ENCODE peak calls at places on chromosomes 3 and 15, in nine cellular contexts. One of them, this sample, is unnamed.

GRCh38 chr3:9179826-9180763 is 69.4 kb downstream of the SRGAP3 start:
- DNase-seq in transverse colon: no peak
- DNase-seq in breast epithelium: no peak
- DNase-seq in HCT116: no peak
- DNase-seq in vagina: no peak
- DNase-seq in GM12891: no peak
- DNase-seq in stomach: no peak
- DNase-seq in GM23338: no peak
- DNase-seq in SK-N-SH: no peak
- DNase-seq in this sample: no peak

GRCh38 chr15:89383635-89384604 is 49.3 kb upstream of the POLG start:
- DNase-seq in transverse colon: peak; percentile 53
- DNase-seq in breast epithelium: peak; percentile 68
- DNase-seq in HCT116: no peak
- DNase-seq in vagina: no peak
- DNase-seq in GM12891: no peak
- DNase-seq in stomach: no peak
- DNase-seq in GM23338: peak; percentile 39
- DNase-seq in SK-N-SH: peak; percentile 81
- DNase-seq in this sample: no peak

GRCh38 chr15:43251863-43252241 is 14.9 kb downstream of the TGM5 start:
- DNase-seq in transverse colon: no peak
- DNase-seq in breast epithelium: no peak
- DNase-seq in HCT116: no peak
- DNase-seq in vagina: no peak
- DNase-seq in GM12891: no peak
- DNase-seq in stomach: no peak
- DNase-seq in GM23338: no peak
- DNase-seq in SK-N-SH: no peak
- DNase-seq in this sample: no peak

GRCh38 chr3:194043516-194043915 is 92.4 kb upstream of the HES1 start:
- DNase-seq in transverse colon: no peak
- DNase-seq in breast epithelium: no peak
- DNase-seq in HCT116: no peak
- DNase-seq in vagina: no peak
- DNase-seq in GM12891: no peak
- DNase-seq in stomach: no peak
- DNase-seq in GM23338: no peak
- DNase-seq in SK-N-SH: no peak
- DNase-seq in this sample: no peak

GRCh38 chr3:27718459-27718858 is 3.7 kb downstream of the EOMES start:
- DNase-seq in transverse colon: no peak
- DNase-seq in breast epithelium: no peak
- DNase-seq in HCT116: no peak
- DNase-seq in vagina: no peak
- DNase-seq in GM12891: no peak
- DNase-seq in stomach: no peak
- DNase-seq in GM23338: peak; percentile 15
- DNase-seq in SK-N-SH: no peak
- DNase-seq in this sample: no peak

GRCh38 chr15:76565366-76565765 is 228.8 kb downstream of the ISL2 start:
- DNase-seq in transverse colon: no peak
- DNase-seq in breast epithelium: no peak
- DNase-seq in HCT116: no peak
- DNase-seq in vagina: no peak
- DNase-seq in GM12891: no peak
- DNase-seq in stomach: no peak
- DNase-seq in GM23338: no peak
- DNase-seq in SK-N-SH: no peak
- DNase-seq in this sample: no peak

GRCh38 chr3:188052229-188052965 is 101.6 kb upstream of the LPP start:
- DNase-seq in transverse colon: peak; percentile 70
- DNase-seq in breast epithelium: peak; percentile 99
- DNase-seq in HCT116: no peak
- DNase-seq in vagina: no peak
- DNase-seq in GM12891: no peak
- DNase-seq in stomach: peak; percentile 43
- DNase-seq in GM23338: peak; percentile 76
- DNase-seq in SK-N-SH: no peak
- DNase-seq in this sample: peak; percentile 80

GRCh38 chr3:52218026-52218425 is 7.4 kb downstream of the TLR9 start:
- DNase-seq in transverse colon: no peak
- DNase-seq in breast epithelium: no peak
- DNase-seq in HCT116: no peak
- DNase-seq in vagina: no peak
- DNase-seq in GM12891: no peak
- DNase-seq in stomach: no peak
- DNase-seq in GM23338: no peak
- DNase-seq in SK-N-SH: no peak
- DNase-seq in this sample: no peak

GRCh38 chr3:192867645-192868044 is 50.0 kb downstream of the MB21D2 start:
- DNase-seq in transverse colon: no peak
- DNase-seq in breast epithelium: no peak
- DNase-seq in HCT116: no peak
- DNase-seq in vagina: no peak
- DNase-seq in GM12891: no peak
- DNase-seq in stomach: no peak
- DNase-seq in GM23338: peak; percentile 50
- DNase-seq in SK-N-SH: no peak
- DNase-seq in this sample: no peak

GRCh38 chr15:66098019-66098363 is 155.6 kb downstream of the MEGF11 start:
- DNase-seq in transverse colon: no peak
- DNase-seq in breast epithelium: no peak
- DNase-seq in HCT116: no peak
- DNase-seq in vagina: no peak
- DNase-seq in GM12891: no peak
- DNase-seq in stomach: no peak
- DNase-seq in GM23338: no peak
- DNase-seq in SK-N-SH: no peak
- DNase-seq in this sample: peak; percentile 29

GRCh38 chr3:71083726-71084131 is 499.8 kb downstream of the FOXP1 start:
- DNase-seq in transverse colon: no peak
- DNase-seq in breast epithelium: no peak
- DNase-seq in HCT116: no peak
- DNase-seq in vagina: no peak
- DNase-seq in GM12891: no peak
- DNase-seq in stomach: no peak
- DNase-seq in GM23338: no peak
- DNase-seq in SK-N-SH: no peak
- DNase-seq in this sample: no peak

GRCh38 chr3:133573054-133573628 is 345 bp upstream of the CDV3 start:
- DNase-seq in transverse colon: peak; percentile 100
- DNase-seq in breast epithelium: peak; percentile 100
- DNase-seq in HCT116: peak; percentile 100
- DNase-seq in vagina: peak; percentile 100
- DNase-seq in GM12891: peak; percentile 62
- DNase-seq in stomach: peak; percentile 100
- DNase-seq in GM23338: peak; percentile 100
- DNase-seq in SK-N-SH: peak; percentile 90
- DNase-seq in this sample: peak; percentile 100

GRCh38 chr3:133568294-133569014 is 5.0 kb upstream of the CDV3 start:
- DNase-seq in transverse colon: no peak
- DNase-seq in breast epithelium: no peak
- DNase-seq in HCT116: peak; percentile 73
- DNase-seq in vagina: no peak
- DNase-seq in GM12891: no peak
- DNase-seq in stomach: no peak
- DNase-seq in GM23338: no peak
- DNase-seq in SK-N-SH: no peak
- DNase-seq in this sample: no peak

GRCh38 chr3:133570937-133571320 is 2.6 kb upstream of the CDV3 start:
- DNase-seq in transverse colon: no peak
- DNase-seq in breast epithelium: no peak
- DNase-seq in HCT116: no peak
- DNase-seq in vagina: no peak
- DNase-seq in GM12891: no peak
- DNase-seq in stomach: no peak
- DNase-seq in GM23338: no peak
- DNase-seq in SK-N-SH: no peak
- DNase-seq in this sample: no peak

GRCh38 chr3:133572158-133573053 is 1.1 kb upstream of the CDV3 start:
- DNase-seq in transverse colon: peak; percentile 19
- DNase-seq in breast epithelium: no peak
- DNase-seq in HCT116: no peak
- DNase-seq in vagina: no peak
- DNase-seq in GM12891: no peak
- DNase-seq in stomach: no peak
- DNase-seq in GM23338: peak; percentile 13
- DNase-seq in SK-N-SH: no peak
- DNase-seq in this sample: no peak

GRCh38 chr3:133570139-133570936 is 3.1 kb upstream of the CDV3 start:
- DNase-seq in transverse colon: no peak
- DNase-seq in breast epithelium: peak; percentile 68
- DNase-seq in HCT116: peak; percentile 55
- DNase-seq in vagina: no peak
- DNase-seq in GM12891: no peak
- DNase-seq in stomach: peak; percentile 34
- DNase-seq in GM23338: peak; percentile 51
- DNase-seq in SK-N-SH: no peak
- DNase-seq in this sample: no peak
- TF ChIP-seq POLR2AphosphoS5 in transverse colon: no peak
- TF ChIP-seq POLR2AphosphoS5 in breast epithelium: peak; percentile 21
- TF ChIP-seq POLR2AphosphoS5 in HCT116: no peak
- TF ChIP-seq POLR2AphosphoS5 in vagina: no peak
- TF ChIP-seq POLR2AphosphoS5 in GM12891: no peak
- TF ChIP-seq POLR2AphosphoS5 in stomach: peak; percentile 63
- TF ChIP-seq POLR2AphosphoS5 in GM23338: no peak
- TF ChIP-seq POLR2AphosphoS5 in SK-N-SH: peak; percentile 33
- TF ChIP-seq POLR2AphosphoS5 in this sample: no peak

GRCh38 chr15:85750319-85750806 is 44.4 kb downstream of the KLHL25 start:
- DNase-seq in transverse colon: peak; percentile 33
- DNase-seq in breast epithelium: peak; percentile 88
- DNase-seq in HCT116: no peak
- DNase-seq in vagina: no peak
- DNase-seq in GM12891: no peak
- DNase-seq in stomach: peak; percentile 27
- DNase-seq in GM23338: peak; percentile 28
- DNase-seq in SK-N-SH: no peak
- DNase-seq in this sample: no peak
- TF ChIP-seq POLR2AphosphoS5 in transverse colon: no peak
- TF ChIP-seq POLR2AphosphoS5 in breast epithelium: peak; percentile 43
- TF ChIP-seq POLR2AphosphoS5 in HCT116: no peak
- TF ChIP-seq POLR2AphosphoS5 in vagina: peak; percentile 65
- TF ChIP-seq POLR2AphosphoS5 in GM12891: no peak
- TF ChIP-seq POLR2AphosphoS5 in stomach: no peak
- TF ChIP-seq POLR2AphosphoS5 in GM23338: no peak
- TF ChIP-seq POLR2AphosphoS5 in SK-N-SH: no peak
- TF ChIP-seq POLR2AphosphoS5 in this sample: no peak

DNA sequence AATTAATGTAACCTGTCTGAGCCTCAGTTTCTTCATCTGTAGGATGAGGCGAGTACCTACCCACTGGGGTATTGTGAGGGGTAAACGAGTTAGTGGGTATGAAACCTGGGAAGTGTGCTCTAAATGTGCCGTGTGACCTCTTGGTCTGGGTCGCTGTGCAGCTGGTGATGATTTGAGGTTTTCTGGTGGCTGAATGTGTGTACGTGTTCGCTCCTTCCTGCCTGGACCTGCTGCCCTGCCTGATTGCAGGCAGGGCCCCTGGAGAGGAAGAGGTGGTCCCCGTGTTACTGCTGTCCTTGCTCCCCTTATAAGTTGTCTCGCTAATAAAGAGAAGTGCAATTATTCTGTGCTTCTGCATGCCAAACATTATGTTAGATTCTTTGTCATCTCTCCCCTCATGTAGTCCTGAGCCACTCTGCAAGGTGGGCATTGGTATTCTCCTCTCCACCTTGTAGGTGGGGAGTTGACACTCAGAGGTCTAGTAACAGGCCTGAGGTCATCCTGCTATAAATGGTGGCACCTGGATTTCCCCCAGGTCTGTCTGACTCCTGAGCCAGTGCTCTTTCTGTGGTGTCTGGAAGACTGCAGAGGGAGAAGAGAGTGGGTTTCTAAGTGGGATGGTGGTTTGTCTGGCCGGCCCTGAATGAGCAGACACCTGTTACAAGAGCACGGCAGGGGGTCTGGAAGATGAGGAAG is 15.7 kb downstream of the PDIA5 start:
- DNase-seq in transverse colon: no peak
- DNase-seq in breast epithelium: no peak
- DNase-seq in HCT116: no peak
- DNase-seq in vagina: no peak
- DNase-seq in GM12891: no peak
- DNase-seq in stomach: no peak
- DNase-seq in GM23338: no peak
- DNase-seq in SK-N-SH: no peak
- DNase-seq in this sample: no peak
- TF ChIP-seq POLR2AphosphoS5 in transverse colon: no peak
- TF ChIP-seq POLR2AphosphoS5 in breast epithelium: peak; percentile 31
- TF ChIP-seq POLR2AphosphoS5 in HCT116: no peak
- TF ChIP-seq POLR2AphosphoS5 in vagina: no peak
- TF ChIP-seq POLR2AphosphoS5 in GM12891: no peak
- TF ChIP-seq POLR2AphosphoS5 in stomach: no peak
- TF ChIP-seq POLR2AphosphoS5 in GM23338: no peak
- TF ChIP-seq POLR2AphosphoS5 in SK-N-SH: no peak
- TF ChIP-seq POLR2AphosphoS5 in this sample: no peak

GRCh38 chr15:69314736-69315135 is 16.0 kb downstream of the PAQR5 start:
- DNase-seq in transverse colon: no peak
- DNase-seq in breast epithelium: no peak
- DNase-seq in HCT116: no peak
- DNase-seq in vagina: no peak
- DNase-seq in GM12891: no peak
- DNase-seq in stomach: no peak
- DNase-seq in GM23338: no peak
- DNase-seq in SK-N-SH: no peak
- DNase-seq in this sample: no peak

GRCh38 chr15:69311319-69311721 is 12.6 kb downstream of the PAQR5 start:
- DNase-seq in transverse colon: no peak
- DNase-seq in breast epithelium: no peak
- DNase-seq in HCT116: no peak
- DNase-seq in vagina: no peak
- DNase-seq in GM12891: no peak
- DNase-seq in stomach: no peak
- DNase-seq in GM23338: no peak
- DNase-seq in SK-N-SH: no peak
- DNase-seq in this sample: no peak

GRCh38 chr15:69315402-69316110 is 16.8 kb downstream of the PAQR5 start:
- DNase-seq in transverse colon: no peak
- DNase-seq in breast epithelium: no peak
- DNase-seq in HCT116: no peak
- DNase-seq in vagina: peak; percentile 65
- DNase-seq in GM12891: no peak
- DNase-seq in stomach: no peak
- DNase-seq in GM23338: no peak
- DNase-seq in SK-N-SH: peak; percentile 3
- DNase-seq in this sample: no peak

GRCh38 chr15:69314174-69314573 is 15.5 kb downstream of the PAQR5 start:
- DNase-seq in transverse colon: peak; percentile 75
- DNase-seq in breast epithelium: no peak
- DNase-seq in HCT116: no peak
- DNase-seq in vagina: no peak
- DNase-seq in GM12891: no peak
- DNase-seq in stomach: no peak
- DNase-seq in GM23338: no peak
- DNase-seq in SK-N-SH: no peak
- DNase-seq in this sample: no peak

GRCh38 chr15:69313437-69314000 is 14.8 kb downstream of the PAQR5 start:
- DNase-seq in transverse colon: no peak
- DNase-seq in breast epithelium: no peak
- DNase-seq in HCT116: no peak
- DNase-seq in vagina: no peak
- DNase-seq in GM12891: no peak
- DNase-seq in stomach: no peak
- DNase-seq in GM23338: no peak
- DNase-seq in SK-N-SH: no peak
- DNase-seq in this sample: no peak
- TF ChIP-seq POLR2AphosphoS5 in transverse colon: no peak
- TF ChIP-seq POLR2AphosphoS5 in breast epithelium: no peak
- TF ChIP-seq POLR2AphosphoS5 in HCT116: no peak
- TF ChIP-seq POLR2AphosphoS5 in vagina: no peak
- TF ChIP-seq POLR2AphosphoS5 in GM12891: no peak
- TF ChIP-seq POLR2AphosphoS5 in stomach: no peak
- TF ChIP-seq POLR2AphosphoS5 in GM23338: no peak
- TF ChIP-seq POLR2AphosphoS5 in SK-N-SH: no peak
- TF ChIP-seq POLR2AphosphoS5 in this sample: no peak

GRCh38 chr15:68256675-68257450 is 20.7 kb upstream of the FEM1B start:
- DNase-seq in transverse colon: peak; percentile 89
- DNase-seq in breast epithelium: peak; percentile 92
- DNase-seq in HCT116: no peak
- DNase-seq in vagina: no peak
- DNase-seq in GM12891: peak; percentile 33
- DNase-seq in stomach: peak; percentile 79
- DNase-seq in GM23338: peak; percentile 95
- DNase-seq in SK-N-SH: no peak
- DNase-seq in this sample: peak; percentile 96
- TF ChIP-seq POLR2AphosphoS5 in transverse colon: peak; percentile 67
- TF ChIP-seq POLR2AphosphoS5 in breast epithelium: peak; percentile 98
- TF ChIP-seq POLR2AphosphoS5 in HCT116: no peak
- TF ChIP-seq POLR2AphosphoS5 in vagina: peak; percentile 95
- TF ChIP-seq POLR2AphosphoS5 in GM12891: no peak
- TF ChIP-seq POLR2AphosphoS5 in stomach: peak; percentile 90
- TF ChIP-seq POLR2AphosphoS5 in GM23338: peak; percentile 90
- TF ChIP-seq POLR2AphosphoS5 in SK-N-SH: no peak
- TF ChIP-seq POLR2AphosphoS5 in this sample: peak; percentile 92

This sample was measured in suprapubic skin.